ENCODE peak calls at places on chromosomes 7 and 10, in six cellular contexts. A, N, X, Y, V and C are unnamed samples. For H3K9me3, the result is how much of the 10 kb centered on the place peaks cover.

GRCh38 chr7:135249901-135250300 is 16.3 kb downstream of the STRA8 start:
- DNase-seq in A (no peak), X (peak), Y (no peak), N (no peak), V (no peak), C (no peak)

GRCh38 chr10:121167534-121168243 is 316.5 kb downstream of the WDR11 start:
- DNase-seq in V (peak), X (no peak), A (no peak), N (no peak), Y (no peak), C (no peak)

GRCh38 chr10:98400482-98400881 is 14.5 kb downstream of the PYROXD2 start:
- DNase-seq in N (peak), X (no peak), A (no peak), V (no peak), Y (peak), C (no peak)

GRCh38 chr10:123655763-123656162 is 10.4 kb upstream of the GPR26 start:
- DNase-seq in A (peak), N (no peak), X (peak), Y (no peak), V (no peak), C (no peak)

GRCh38 chr7:18357691-18358090 is 137.9 kb upstream of the HDAC9 start:
- DNase-seq in N (peak), V (no peak), A (no peak), X (no peak), Y (peak), C (no peak)

GRCh38 chr10:104334965-104335650 is 3.2 kb downstream of the ITPRIP start:
- DNase-seq in X (no peak), V (peak), A (no peak), Y (no peak), N (no peak), C (no peak)

GRCh38 chr10:121036431-121036830 is 185.3 kb downstream of the WDR11 start:
- DNase-seq in N (no peak), Y (peak), A (no peak), V (no peak), X (no peak), C (no peak)

GRCh38 chr10:5958680-5959079 is 18.7 kb downstream of the IL15RA start:
- DNase-seq in Y (no peak), N (peak), V (no peak), A (no peak), X (no peak), C (no peak)

GRCh38 chr10:80462986-80463741 is 9.1 kb downstream of the TSPAN14 start:
- DNase-seq in V (no peak), A (no peak), N (peak), X (no peak), Y (peak), C (no peak)

GRCh38 chr10:71835671-71836593 is 15.1 kb downstream of the PSAP start:
- DNase-seq in N (peak), Y (peak), A (no peak), V (peak), X (no peak), C (no peak)

GRCh38 chr7:138934401-138934800 is 46.8 kb downstream of the KIAA1549 start:
- DNase-seq in X (no peak), A (no peak), N (no peak), Y (no peak), V (no peak), C (no peak)

GRCh38 chr10:71501402-71501801 is 104.7 kb downstream of the CDH23 start:
- DNase-seq in V (no peak), Y (no peak), A (no peak), X (no peak), N (no peak), C (no peak)

GRCh38 chr10:95517536-95518454 is 43.4 kb downstream of the SORBS1 start:
- DNase-seq in V (no peak), Y (peak), X (no peak), N (peak), A (no peak), C (no peak)

GRCh38 chr10:28623483-28623882 is 53.8 kb upstream of the BAMBI start:
- DNase-seq in N (no peak), V (no peak), A (no peak), Y (no peak), X (no peak), C (no peak)

GRCh38 chr10:20858292-20859124 is 38.6 kb downstream of the NEBL start:
- DNase-seq in X (no peak), N (peak), A (no peak), Y (peak), V (no peak), C (peak)

GRCh38 chr7:45597286-45597984 is 23.3 kb downstream of the ADCY1 start:
- DNase-seq in N (no peak), X (peak), V (no peak), A (no peak), Y (no peak), C (no peak)

GRCh38 chr7:42932861-42933591 is 850 bp downstream of the MRPL32 start:
- DNase-seq in Y (peak), V (no peak), N (peak), A (no peak), X (no peak), C (peak)

GRCh38 chr7:55556031-55556430 is 16.3 kb downstream of the VOPP1 start:
- DNase-seq in V (no peak), Y (no peak), A (no peak), N (no peak), X (peak), C (no peak)

GRCh38 chr7:47635091-47636090 is 53.5 kb upstream of the TNS3 start:
- DNase-seq in X (peak), N (no peak), Y (no peak), A (no peak), V (peak), C (no peak)

GRCh38 chr10:46216003-46216634 is 70.7 kb upstream of the ANTXRL start:
- DNase-seq in V (no peak), X (no peak), N (no peak), Y (no peak), A (no peak), C (no peak)

GRCh38 chr7:23598321-23598720 is 1.1 kb downstream of the CCDC126 start:
- DNase-seq in A (no peak), Y (no peak), X (no peak), N (no peak), V (no peak), C (no peak)

GRCh38 chr10:114309111-114309651 is 70.1 kb downstream of the VWA2 start:
- DNase-seq in X (no peak), Y (peak), V (peak), A (no peak), N (peak), C (no peak)

GRCh38 chr10:44993226-44993921 is 7.3 kb upstream of the ZNF22 start:
- DNase-seq in N (no peak), X (no peak), A (no peak), Y (no peak), V (peak), C (no peak)

GRCh38 chr10:11533328-11533781 is 78.1 kb downstream of the USP6NL start:
- DNase-seq in V (no peak), A (no peak), Y (peak), N (peak), X (no peak), C (no peak)

GRCh38 chr7:1466524-1467271 is 7.4 kb upstream of the MICALL2 start:
- DNase-seq in V (no peak), Y (peak), X (peak), N (peak), A (no peak), C (no peak)

GRCh38 chr10:93334901-93335312 is 147.2 kb downstream of the MYOF start:
- DNase-seq in A (no peak), X (no peak), Y (peak), V (peak), N (peak), C (no peak)

GRCh38 chr7:55074008-55074499 is 55.2 kb downstream of the EGFR start:
- DNase-seq in X (peak), N (peak), Y (peak), V (peak), A (peak), C (no peak)

GRCh38 chr7:6730343-6730633 is 23.5 kb upstream of the ZNF12 start:
- DNase-seq in V (no peak), A (no peak), Y (no peak), N (peak), X (no peak), C (no peak)

GRCh38 chr7:17580141-17580540 is 281.7 kb downstream of the AHR start:
- DNase-seq in Y (peak), V (no peak), A (no peak), X (no peak), N (peak), C (no peak)

GRCh38 chr10:13716161-13717071 is 129.7 kb downstream of the PRPF18 start:
- DNase-seq in N (peak), V (no peak), Y (peak), A (no peak), X (no peak), C (no peak)

GRCh38 chr10:132362151-132362611 is 30.2 kb downstream of the LRRC27 start:
- DNase-seq in X (no peak), Y (no peak), N (no peak), V (no peak), A (no peak), C (no peak)

GRCh38 chr7:34430456-34430855 is 227.6 kb upstream of the NPSR1 start:
- DNase-seq in N (peak), A (no peak), V (peak), X (no peak), Y (peak), C (no peak)

GRCh38 chr7:107660381-107661080 is at the start of gene SLC26A4:
- DNase-seq in A (no peak), V (peak), X (no peak), Y (no peak), N (no peak), C (peak)

GRCh38 chr7:120996333-120996982 is 7.9 kb downstream of the CPED1 start:
- DNase-seq in N (peak), X (no peak), Y (peak), V (no peak), A (no peak), C (no peak)

GRCh38 chr10:98019784-98020183 is 10.6 kb downstream of the CRTAC1 start:
- DNase-seq in A (no peak), X (no peak), V (no peak), N (no peak), Y (no peak), C (no peak)

GRCh38 chr10:103548581-103549348 is 55.3 kb downstream of the NEURL1 start:
- DNase-seq in V (no peak), Y (no peak), A (no peak), N (no peak), X (peak), C (no peak)

GRCh38 chr7:34570300-34570699 is 87.7 kb upstream of the NPSR1 start:
- DNase-seq in N (no peak), V (no peak), Y (no peak), X (no peak), A (no peak), C (no peak)

GRCh38 chr10:81018898-81019890 is 481.5 kb downstream of the SH2D4B start:
- DNase-seq in V (no peak), A (peak), Y (peak), N (peak), X (peak), C (peak)

GRCh38 chr10:112262556-112262955 is 20.6 kb upstream of the TECTB start:
- DNase-seq in X (no peak), V (no peak), Y (no peak), A (no peak), N (peak), C (no peak)

GRCh38 chr10:14507156-14507555 is 176.4 kb upstream of the FRMD4A start:
- DNase-seq in A (no peak), V (no peak), Y (no peak), X (no peak), N (no peak), C (no peak)

DNA sequence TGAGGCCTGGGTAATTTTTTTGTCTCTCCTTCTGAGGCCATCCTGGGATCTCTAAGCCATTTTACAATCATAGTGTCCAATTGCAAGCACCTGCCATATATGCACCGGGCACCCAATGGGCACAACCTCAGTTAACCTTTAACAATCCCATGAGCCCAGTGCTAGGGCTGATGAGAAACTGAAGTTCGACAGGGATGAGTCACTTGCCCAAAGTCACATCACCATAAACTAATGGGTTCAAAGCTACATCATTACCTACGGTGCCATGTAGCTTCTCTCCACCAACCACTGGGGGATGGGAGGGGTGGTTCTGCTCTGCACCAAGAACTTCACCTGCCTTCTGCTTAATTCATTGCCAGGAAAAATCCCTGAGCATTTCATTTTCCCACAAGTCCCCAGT is 95.8 kb upstream of the ZNF716 start:
- DNase-seq in X (no peak), N (no peak), A (no peak), Y (no peak), V (no peak), C (no peak)
- H3K9me3 ChIP-seq in X (half or more), N (under half), A (half or more), Y (under half), V (half or more), C (under half)

GRCh38 chr10:101041252-101041761 is 10.3 kb downstream of the SFXN3 start:
- DNase-seq in N (peak), V (peak), Y (peak), A (no peak), X (peak), C (no peak)

GRCh38 chr10:101042667-101043355 is 11.8 kb downstream of the SFXN3 start:
- DNase-seq in N (peak), A (peak), V (peak), Y (peak), X (peak), C (peak)

GRCh38 chr10:101040851-101041250 is 9.8 kb downstream of the SFXN3 start:
- DNase-seq in A (no peak), X (no peak), N (no peak), V (no peak), Y (no peak), C (no peak)

GRCh38 chr10:101043356-101043707 is 12.3 kb downstream of the SFXN3 start:
- DNase-seq in X (no peak), A (no peak), N (no peak), Y (no peak), V (no peak), C (no peak)

DNA sequence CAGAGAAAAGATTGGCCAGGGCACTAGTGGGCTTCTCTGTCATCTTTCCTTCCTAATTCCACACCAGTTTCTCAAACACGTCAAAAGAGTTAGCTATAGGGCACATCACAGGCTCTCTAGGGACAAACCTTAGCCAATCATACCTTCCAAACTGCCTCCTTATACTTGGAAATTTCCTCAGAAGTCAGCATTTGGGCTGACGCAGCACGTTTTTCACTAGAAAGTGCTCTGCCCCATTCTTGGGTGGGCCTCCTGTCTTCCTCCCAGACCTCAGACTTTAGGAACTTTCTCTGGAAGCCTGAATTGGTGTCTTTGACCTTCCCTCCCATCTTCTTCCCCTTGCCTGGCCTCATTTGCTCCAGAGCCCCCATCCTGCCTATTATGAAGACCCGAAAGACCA is 11.1 kb downstream of the SFXN3 start:
- DNase-seq in X (no peak), A (no peak), Y (no peak), V (no peak), N (no peak), C (no peak)
- H3K9ac ChIP-seq in X (no peak), A (no peak), Y (peak), V (no peak), N (peak), C (no peak)

GRCh38 chr10:17003666-17004065 is 125.9 kb downstream of the CUBN start:
- DNase-seq in A (no peak), X (no peak), V (no peak), Y (peak), N (no peak), C (no peak)

GRCh38 chr10:16999665-17000451 is 129.8 kb downstream of the CUBN start:
- DNase-seq in Y (peak), V (no peak), A (no peak), N (peak), X (no peak), C (no peak)

GRCh38 chr10:17001297-17001744 is 128.3 kb downstream of the CUBN start:
- DNase-seq in N (no peak), V (no peak), X (no peak), Y (peak), A (no peak), C (no peak)

GRCh38 chr10:17003151-17003550 is 126.5 kb downstream of the CUBN start:
- DNase-seq in Y (peak), X (no peak), N (peak), A (no peak), V (no peak), C (no peak)

DNA sequence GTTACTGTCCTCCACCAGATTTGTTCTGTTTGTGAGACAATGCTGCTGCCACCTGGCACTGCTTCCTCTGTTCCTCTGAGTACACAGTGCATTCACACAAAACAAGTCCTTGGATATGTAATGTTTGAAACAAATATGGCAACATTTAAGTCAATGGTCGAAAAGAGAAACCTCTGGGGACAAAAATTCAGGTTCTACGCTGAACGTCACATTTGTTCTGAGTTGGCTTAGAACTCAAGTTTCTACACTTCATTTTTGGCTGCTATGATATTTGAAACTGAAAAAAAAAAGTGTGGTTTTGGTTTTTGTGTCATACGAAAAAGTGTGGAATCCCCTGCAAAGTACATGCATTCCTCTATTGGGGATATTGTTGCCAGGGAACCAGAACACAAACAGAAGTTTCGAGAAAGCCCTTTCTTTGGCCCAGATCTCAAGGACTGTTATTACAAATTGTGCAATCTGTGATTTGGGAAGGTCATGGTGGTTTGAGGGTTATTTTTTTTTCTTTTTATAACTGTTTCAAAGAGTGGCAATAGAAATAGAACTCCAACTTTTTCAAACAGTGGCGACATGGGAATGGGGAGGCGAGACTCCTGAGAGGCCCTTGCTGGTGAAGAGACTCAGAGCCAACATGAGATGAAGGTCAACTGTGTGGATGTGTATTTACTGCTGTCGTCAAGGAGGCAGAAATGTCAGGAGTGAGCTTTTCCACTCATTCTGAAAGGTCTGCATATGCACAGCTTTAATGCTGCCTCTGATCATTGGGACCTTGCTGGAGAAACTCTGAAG is 127.5 kb downstream of the CUBN start:
- DNase-seq in N (peak), V (no peak), X (no peak), A (no peak), Y (peak), C (no peak)
- H2BK5ac ChIP-seq in N (no peak), V (no peak), X (no peak), A (no peak), Y (no peak), C (no peak)

GRCh38 chr7:91515961-91516360 is 251.7 kb downstream of the FZD1 start:
- DNase-seq in A (no peak), N (no peak), V (no peak), Y (no peak), X (no peak), C (no peak)

GRCh38 chr7:91518058-91518457 is 253.8 kb downstream of the FZD1 start:
- DNase-seq in N (no peak), A (no peak), V (no peak), X (no peak), Y (no peak), C (no peak)

GRCh38 chr7:91517408-91517807 is 253.2 kb downstream of the FZD1 start:
- DNase-seq in A (no peak), N (no peak), V (no peak), Y (no peak), X (no peak), C (no peak)

GRCh38 chr7:91512958-91513357 is 248.7 kb downstream of the FZD1 start:
- DNase-seq in Y (peak), A (no peak), N (no peak), V (peak), X (no peak), C (no peak)

DNA sequence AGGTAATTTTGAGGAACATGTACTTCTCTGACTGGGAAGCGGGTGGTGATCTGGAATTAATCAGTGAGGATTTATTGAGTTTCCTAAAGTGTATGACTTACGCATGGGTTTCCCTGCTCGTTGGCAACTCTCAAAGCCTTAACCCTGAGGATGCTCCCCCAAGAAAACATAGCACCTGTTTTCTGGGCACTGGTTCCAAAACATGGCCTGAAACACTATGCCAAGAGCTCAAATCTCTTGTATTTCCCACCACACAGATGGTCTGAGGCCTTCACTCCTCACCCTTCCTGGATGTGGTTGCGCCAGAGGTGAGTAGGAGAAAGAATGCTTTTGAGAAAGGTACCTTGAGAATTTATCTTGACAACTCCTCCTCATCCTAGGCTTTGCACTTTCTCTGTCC is 250.4 kb downstream of the FZD1 start:
- DNase-seq in X (no peak), A (no peak), V (no peak), Y (no peak), N (no peak), C (no peak)
- H3K9me3 ChIP-seq in X (under half), A (under half), V (under half), Y (under half), N (under half), C (under half)